ENCODE peak calls at places on chromosomes 13 and 19, in eight cellular contexts. Q is pancreas; W is mesenchymal stem cell; T is Panc1; R is fibroblast of mammary gland; B is T follicular helper cell; Z is amniotic epithelial cell; V is central memory CD4-positive, alpha-beta T cell. K is an unnamed sample.

GRCh38 chr19:8640402-8641004 is 10.1 kb downstream of the NFILZ start:
- DNase-seq in Z (no peak), R (no peak), V (no peak), W (no peak), T (no peak), Q (no peak), B (no peak), K (peak)

GRCh38 chr13:108681986-108682562 is 52.7 kb downstream of the MYO16 start:
- DNase-seq in V (no peak), Q (no peak), W (no peak), B (no peak), R (no peak), Z (peak), T (no peak), K (no peak)

GRCh38 chr19:14113762-14114414 is 3.7 kb downstream of the PRKACA start:
- DNase-seq in W (no peak), T (no peak), V (peak), Q (peak), R (no peak), Z (no peak), B (peak), K (no peak)

GRCh38 chr19:44661205-44661604 is 10.1 kb upstream of the CEACAM19 start:
- DNase-seq in Z (no peak), B (no peak), W (no peak), T (no peak), V (no peak), R (no peak), Q (no peak), K (no peak)

GRCh38 chr19:16825312-16826168 is 3.7 kb upstream of the SIN3B start:
- DNase-seq in Q (no peak), R (peak), V (no peak), W (peak), B (no peak), T (no peak), Z (peak), K (peak)

GRCh38 chr13:59398127-59398526 is 765.6 kb downstream of the DIAPH3 start:
- DNase-seq in V (no peak), R (peak), Z (peak), Q (no peak), W (no peak), B (no peak), T (no peak), K (peak)

GRCh38 chr19:10855879-10856522 is 7.8 kb downstream of the C19orf38 start:
- DNase-seq in W (no peak), V (no peak), Z (no peak), Q (no peak), R (no peak), T (no peak), B (no peak), K (no peak)

GRCh38 chr13:30346159-30346788 is 38.9 kb upstream of the KATNAL1 start:
- DNase-seq in Z (no peak), T (no peak), R (no peak), B (peak), Q (no peak), V (peak), W (no peak), K (no peak)

GRCh38 chr13:62524498-62524897 is 1108.8 kb upstream of the PCDH20 start:
- DNase-seq in W (no peak), Z (no peak), R (no peak), V (no peak), B (no peak), T (no peak), Q (no peak), K (no peak)

GRCh38 chr19:39341122-39341719 is 1.0 kb upstream of the SAMD4B start:
- DNase-seq in B (no peak), T (no peak), Q (no peak), Z (no peak), W (no peak), R (no peak), V (no peak), K (peak)

GRCh38 chr13:83845121-83845520 is 37.2 kb downstream of the SLITRK1 start:
- DNase-seq in T (no peak), B (no peak), R (no peak), V (no peak), Q (no peak), W (no peak), Z (no peak), K (no peak)

GRCh38 chr13:113157206-113157928 is 1.1 kb upstream of the PROZ start:
- DNase-seq in W (no peak), R (no peak), Z (no peak), T (no peak), B (no peak), V (no peak), Q (no peak), K (no peak)

K was measured in heart left ventricle.